ENCODE peak calls at places on chromosome 6, in four cellular contexts. One of them, this sample, is unnamed.

GRCh38 chr6:101597711-101598110 is 204.2 kb downstream of the GRIK2 start:
- DNase-seq in GM12878: no peak
- DNase-seq in H1: no peak
- DNase-seq in HepG2: no peak
- DNase-seq in this sample: no peak

GRCh38 chr6:142323377-142323776 is 21.6 kb downstream of the ADGRG6 start:
- DNase-seq in GM12878: no peak
- DNase-seq in H1: no peak
- DNase-seq in HepG2: peak; percentile 96
- DNase-seq in this sample: no peak

GRCh38 chr6:1678201-1678600 is 68.5 kb downstream of the FOXC1 start:
- DNase-seq in GM12878: no peak
- DNase-seq in H1: no peak
- DNase-seq in HepG2: no peak
- DNase-seq in this sample: no peak

GRCh38 chr6:134739299-134740090 is 210.4 kb downstream of the ALDH8A1 start:
- DNase-seq in GM12878: no peak
- DNase-seq in H1: no peak
- DNase-seq in HepG2: no peak
- DNase-seq in this sample: no peak

GRCh38 chr6:136070815-136071214 is 179.3 kb downstream of the MTFR2 start:
- DNase-seq in GM12878: no peak
- DNase-seq in H1: no peak
- DNase-seq in HepG2: no peak
- DNase-seq in this sample: no peak

GRCh38 chr6:149014631-149015171 is 267.9 kb downstream of the UST start:
- DNase-seq in GM12878: no peak
- DNase-seq in H1: peak; percentile 80
- DNase-seq in HepG2: no peak
- DNase-seq in this sample: peak; percentile 83

GRCh38 chr6:116840091-116840490 is 11.2 kb upstream of the GPRC6A start:
- DNase-seq in GM12878: no peak
- DNase-seq in H1: no peak
- DNase-seq in HepG2: no peak
- DNase-seq in this sample: no peak

GRCh38 chr6:85404497-85405174 is 45.2 kb upstream of the NT5E start:
- DNase-seq in GM12878: no peak
- DNase-seq in H1: no peak
- DNase-seq in HepG2: peak; percentile 82
- DNase-seq in this sample: no peak

GRCh38 chr6:41278699-41279405 is 7.6 kb downstream of the TREM1 start:
- DNase-seq in GM12878: no peak
- DNase-seq in H1: peak; percentile 72
- DNase-seq in HepG2: peak; percentile 74
- DNase-seq in this sample: peak; percentile 82

GRCh38 chr6:97822632-97823031 is 539.6 kb upstream of the MMS22L start:
- DNase-seq in GM12878: no peak
- DNase-seq in H1: no peak
- DNase-seq in HepG2: no peak
- DNase-seq in this sample: no peak

GRCh38 chr6:90730191-90730673 is 143.4 kb upstream of the MAP3K7 start:
- DNase-seq in GM12878: peak; percentile 13
- DNase-seq in H1: no peak
- DNase-seq in HepG2: no peak
- DNase-seq in this sample: no peak

GRCh38 chr6:68575765-68576439 is 59.2 kb upstream of the ADGRB3 start:
- DNase-seq in GM12878: no peak
- DNase-seq in H1: no peak
- DNase-seq in HepG2: no peak
- DNase-seq in this sample: no peak

GRCh38 chr6:74731204-74731603 is 474.6 kb downstream of the COL12A1 start:
- DNase-seq in GM12878: no peak
- DNase-seq in H1: no peak
- DNase-seq in HepG2: no peak
- DNase-seq in this sample: no peak

GRCh38 chr6:116022841-116023380 is 37.8 kb downstream of the FRK start:
- DNase-seq in GM12878: no peak
- DNase-seq in H1: no peak
- DNase-seq in HepG2: no peak
- DNase-seq in this sample: no peak

GRCh38 chr6:118652051-118652699 is 784 bp upstream of the CEP85L start:
- DNase-seq in GM12878: no peak
- DNase-seq in H1: no peak
- DNase-seq in HepG2: no peak
- DNase-seq in this sample: no peak

GRCh38 chr6:5851261-5851757 is 155.4 kb downstream of the NRN1 start:
- DNase-seq in GM12878: no peak
- DNase-seq in H1: peak; percentile 38
- DNase-seq in HepG2: no peak
- DNase-seq in this sample: peak; percentile 48

GRCh38 chr6:46918830-46919229 is 2.9 kb downstream of the ADGRF5 start:
- DNase-seq in GM12878: no peak
- DNase-seq in H1: no peak
- DNase-seq in HepG2: no peak
- DNase-seq in this sample: no peak

GRCh38 chr6:126182650-126183311 is 157.1 kb upstream of the CENPW start:
- DNase-seq in GM12878: peak; percentile 26
- DNase-seq in H1: no peak
- DNase-seq in HepG2: peak; percentile 83
- DNase-seq in this sample: no peak

GRCh38 chr6:106250997-106251396 is 74.6 kb downstream of the ATG5 start:
- DNase-seq in GM12878: no peak
- DNase-seq in H1: no peak
- DNase-seq in HepG2: no peak
- DNase-seq in this sample: no peak

GRCh38 chr6:14986370-14986769 is 259.5 kb upstream of the JARID2 start:
- DNase-seq in GM12878: no peak
- DNase-seq in H1: no peak
- DNase-seq in HepG2: no peak
- DNase-seq in this sample: no peak

GRCh38 chr6:12545837-12546658 is 170.5 kb upstream of the PHACTR1 start:
- DNase-seq in GM12878: no peak
- DNase-seq in H1: no peak
- DNase-seq in HepG2: no peak
- DNase-seq in this sample: no peak

GRCh38 chr6:168133707-168134398 is 54.8 kb upstream of the FRMD1 start:
- DNase-seq in GM12878: no peak
- DNase-seq in H1: no peak
- DNase-seq in HepG2: no peak
- DNase-seq in this sample: no peak

GRCh38 chr6:88168362-88168761 is 2.2 kb upstream of the CNR1 start:
- DNase-seq in GM12878: no peak
- DNase-seq in H1: no peak
- DNase-seq in HepG2: no peak
- DNase-seq in this sample: no peak

GRCh38 chr6:15434823-15435380 is 189.0 kb downstream of the JARID2 start:
- DNase-seq in GM12878: no peak
- DNase-seq in H1: no peak
- DNase-seq in HepG2: no peak
- DNase-seq in this sample: no peak

GRCh38 chr6:1701668-1702353 is 92.1 kb downstream of the FOXC1 start:
- DNase-seq in GM12878: no peak
- DNase-seq in H1: no peak
- DNase-seq in HepG2: no peak
- DNase-seq in this sample: no peak

DNA sequence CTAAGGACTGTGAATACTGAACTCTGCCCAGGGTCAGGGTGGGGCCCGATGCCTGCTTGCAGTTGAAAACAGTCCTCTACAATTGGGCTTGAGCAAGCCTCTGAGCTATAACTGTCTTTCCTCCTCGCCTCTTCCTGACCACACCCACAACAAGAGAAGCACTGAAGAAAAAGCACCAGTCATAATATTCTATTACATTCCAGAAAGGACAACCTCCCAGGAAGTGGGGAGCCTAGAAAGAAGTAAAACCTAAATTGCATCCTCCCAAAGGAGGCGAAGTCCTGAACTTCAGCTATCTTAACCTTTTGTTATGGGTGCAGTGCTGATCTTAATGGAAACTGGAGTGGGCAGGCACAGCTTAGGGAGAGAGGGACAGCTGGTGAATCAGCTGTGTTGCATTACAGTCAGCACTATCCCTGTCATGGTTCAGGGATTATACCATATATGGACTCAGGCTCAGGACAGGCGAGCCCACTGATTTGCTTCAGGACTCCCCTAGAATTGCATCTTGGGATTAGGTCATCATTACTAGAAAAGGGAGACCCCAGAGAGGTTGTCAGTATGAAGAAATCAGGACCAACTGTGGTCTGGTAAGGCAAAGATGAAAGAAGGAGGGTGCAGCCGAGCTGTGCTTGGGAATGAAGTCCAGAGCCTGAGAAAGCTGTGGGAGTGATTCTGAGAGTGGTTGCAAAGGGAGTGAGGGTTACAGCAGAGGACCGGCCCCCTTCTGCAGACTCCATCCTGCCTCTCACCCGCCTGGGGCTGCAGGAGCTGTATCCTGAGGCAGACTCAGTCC is 18.3 kb upstream of the TRAM2 start:
- DNase-seq in GM12878: peak; percentile 26
- DNase-seq in H1: no peak
- DNase-seq in HepG2: peak; percentile 81
- DNase-seq in this sample: no peak
- H3K9ac ChIP-seq in GM12878: peak overlapping the region; percentile 1
- H3K9ac ChIP-seq in H1: no peak overlapping the region
- H3K9ac ChIP-seq in HepG2: peak overlapping the region; percentile 57
- H3K9ac ChIP-seq in this sample: peak overlapping the region; percentile 4

GRCh38 chr6:82240191-82240590 is 7.4 kb downstream of the IBTK start:
- DNase-seq in GM12878: no peak
- DNase-seq in H1: no peak
- DNase-seq in HepG2: no peak
- DNase-seq in this sample: no peak

GRCh38 chr6:82239597-82239996 is 7.9 kb downstream of the IBTK start:
- DNase-seq in GM12878: no peak
- DNase-seq in H1: no peak
- DNase-seq in HepG2: no peak
- DNase-seq in this sample: no peak

DNA sequence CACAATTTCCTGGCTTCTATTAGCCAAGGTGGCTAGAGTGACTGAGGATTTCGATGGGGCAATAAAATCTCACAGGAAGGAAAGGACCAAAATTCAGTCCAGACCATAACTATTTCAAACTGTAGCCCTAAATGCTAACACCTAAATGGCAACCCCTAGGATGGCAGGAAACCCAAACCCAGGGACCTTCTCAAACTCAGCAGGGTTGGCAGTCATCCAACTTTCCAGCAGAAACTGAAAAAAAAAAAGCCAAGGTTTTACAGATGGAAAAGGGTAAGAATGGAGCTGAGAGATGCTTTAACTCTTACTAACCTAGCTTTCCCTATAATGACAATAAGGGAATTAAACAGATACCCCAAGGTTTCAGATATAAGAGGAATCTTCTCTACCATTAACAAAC is 10.5 kb downstream of the IBTK start:
- DNase-seq in GM12878: no peak
- DNase-seq in H1: no peak
- DNase-seq in HepG2: no peak
- DNase-seq in this sample: no peak
- TF ChIP-seq SUZ12 in GM12878: no peak
- TF ChIP-seq SUZ12 in H1: no peak
- TF ChIP-seq SUZ12 in HepG2: no peak
- TF ChIP-seq SUZ12 in this sample: no peak

DNA sequence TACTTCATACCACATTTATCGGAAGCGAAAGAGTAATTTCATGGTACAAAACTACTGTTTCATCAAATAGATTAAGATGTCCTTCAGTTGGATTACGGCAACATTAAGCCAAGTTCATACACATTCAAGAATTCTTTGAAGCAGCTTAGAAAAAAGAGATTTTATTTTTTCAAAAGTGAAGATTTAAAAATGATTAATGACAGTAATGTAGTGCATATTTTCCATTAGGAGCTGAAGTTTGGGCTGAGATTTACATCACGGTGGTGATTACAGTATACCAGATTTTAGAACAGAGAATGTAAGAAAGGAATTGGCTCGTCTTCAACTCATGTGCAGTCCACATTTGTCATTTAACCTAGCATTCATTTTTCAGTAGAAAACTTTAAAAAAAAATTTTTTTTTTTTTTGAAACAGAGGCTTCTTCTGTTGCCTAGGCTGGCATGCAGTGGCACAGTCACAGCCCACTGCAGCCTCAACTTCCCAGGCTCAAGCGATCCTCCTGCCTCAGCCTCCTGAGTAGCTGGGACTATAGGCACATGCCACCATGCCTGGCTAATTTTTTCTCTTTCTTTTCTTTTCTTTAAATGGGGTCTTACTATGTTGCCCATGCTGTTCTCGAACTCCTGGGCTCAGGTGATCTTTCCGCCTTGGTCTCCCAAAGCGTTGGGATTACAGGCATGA is 1.9 kb downstream of the SYNJ2 start:
- DNase-seq in GM12878: no peak
- DNase-seq in H1: no peak
- DNase-seq in HepG2: no peak
- DNase-seq in this sample: no peak
- H3K4me1 ChIP-seq in GM12878: peaks cover 3% of the 10 kb centered on the region
- H3K4me1 ChIP-seq in H1: peaks cover 24% of the 10 kb centered on the region
- H3K4me1 ChIP-seq in HepG2: peaks cover 82% of the 10 kb centered on the region
- H3K4me1 ChIP-seq in this sample: peaks cover 7% of the 10 kb centered on the region

DNA sequence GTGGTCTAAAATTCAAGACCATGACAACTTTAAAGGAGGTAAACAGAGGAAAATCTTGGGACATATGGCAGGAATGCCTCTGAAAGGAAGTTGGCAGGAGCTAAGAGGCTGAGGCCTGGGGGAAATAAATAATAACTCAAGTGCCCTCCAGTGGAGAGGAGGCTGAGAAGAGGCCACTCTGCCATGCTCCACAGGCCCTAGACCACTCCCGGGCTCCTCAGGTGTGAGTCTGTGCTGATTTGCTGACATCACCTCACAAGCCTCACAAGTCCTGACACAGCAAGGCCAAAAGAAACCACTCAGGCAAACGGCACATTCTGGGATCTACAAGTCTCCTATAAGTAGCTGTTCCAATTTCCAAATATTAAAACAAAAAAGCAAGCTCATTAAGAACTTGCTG is 91.0 kb upstream of the RIPOR2 start:
- DNase-seq in GM12878: no peak
- DNase-seq in H1: no peak
- DNase-seq in HepG2: no peak
- DNase-seq in this sample: no peak
- H3K9ac ChIP-seq in GM12878: no peak overlapping the region
- H3K9ac ChIP-seq in H1: no peak overlapping the region
- H3K9ac ChIP-seq in HepG2: no peak overlapping the region
- H3K9ac ChIP-seq in this sample: no peak overlapping the region